ENCODE peak calls at places on chromosome 13, in seven cellular contexts. Q is SK-N-SH, O is fibroblast of lung, C is astrocyte, I is GM23248, X is IMR-90, A is HCT116. V is an unnamed sample.

GRCh38 chr13:93309886-93310520 is 83.4 kb downstream of the GPC6 start:
- DNase-seq in Q (no peak), O (peak), C (peak), I (peak), X (peak), A (no peak), V (peak)

GRCh38 chr13:85093808-85094207 is 705.4 kb downstream of the SLITRK6 start:
- DNase-seq in Q (no peak), O (peak), C (peak), I (no peak), X (no peak), A (peak), V (peak)

GRCh38 chr13:70568571-70568970 is 460.3 kb upstream of the KLHL1 start:
- DNase-seq in Q (peak), O (peak), C (peak), I (peak), X (peak), A (peak), V (peak)

GRCh38 chr13:72820156-72820897 is 38.4 kb downstream of the PIBF1 start:
- DNase-seq in Q (no peak), O (peak), C (peak), I (peak), X (peak), A (no peak), V (peak)

GRCh38 chr13:43270043-43270830 is 246.9 kb downstream of the DNAJC15 start:
- DNase-seq in Q (no peak), O (peak), C (peak), I (no peak), X (peak), A (no peak), V (no peak)

GRCh38 chr13:99307247-99307646 is at the start of gene GPR183:
- DNase-seq in Q (no peak), O (no peak), C (no peak), I (peak), X (peak), A (no peak), V (no peak)

GRCh38 chr13:23129329-23129728 is 51.5 kb upstream of the SGCG start:
- DNase-seq in Q (no peak), O (no peak), C (no peak), I (no peak), X (no peak), A (no peak), V (no peak)

GRCh38 chr13:102145750-102146149 is 256.1 kb downstream of the FGF14 start:
- DNase-seq in Q (peak), O (no peak), C (no peak), I (no peak), X (no peak), A (no peak), V (no peak)

GRCh38 chr13:39876258-39876657 is 220.8 kb downstream of the COG6 start:
- DNase-seq in Q (no peak), O (peak), C (peak), I (peak), X (peak), A (no peak), V (peak)

GRCh38 chr13:91632071-91632470 is 233.7 kb downstream of the GPC5 start:
- DNase-seq in Q (no peak), O (peak), C (peak), I (peak), X (peak), A (no peak), V (no peak)

GRCh38 chr13:113045214-113046007 is 60.2 kb upstream of the F7 start:
- DNase-seq in Q (no peak), O (no peak), C (no peak), I (no peak), X (no peak), A (no peak), V (no peak)

GRCh38 chr13:21435231-21435630 is 23.9 kb downstream of the ZDHHC20 start:
- DNase-seq in Q (no peak), O (no peak), C (no peak), I (no peak), X (no peak), A (no peak), V (no peak)
- H3K9ac ChIP-seq in Q (no peak), O (no peak), C (no peak), I (peak), X (no peak), A (peak), V (no peak)

DNA sequence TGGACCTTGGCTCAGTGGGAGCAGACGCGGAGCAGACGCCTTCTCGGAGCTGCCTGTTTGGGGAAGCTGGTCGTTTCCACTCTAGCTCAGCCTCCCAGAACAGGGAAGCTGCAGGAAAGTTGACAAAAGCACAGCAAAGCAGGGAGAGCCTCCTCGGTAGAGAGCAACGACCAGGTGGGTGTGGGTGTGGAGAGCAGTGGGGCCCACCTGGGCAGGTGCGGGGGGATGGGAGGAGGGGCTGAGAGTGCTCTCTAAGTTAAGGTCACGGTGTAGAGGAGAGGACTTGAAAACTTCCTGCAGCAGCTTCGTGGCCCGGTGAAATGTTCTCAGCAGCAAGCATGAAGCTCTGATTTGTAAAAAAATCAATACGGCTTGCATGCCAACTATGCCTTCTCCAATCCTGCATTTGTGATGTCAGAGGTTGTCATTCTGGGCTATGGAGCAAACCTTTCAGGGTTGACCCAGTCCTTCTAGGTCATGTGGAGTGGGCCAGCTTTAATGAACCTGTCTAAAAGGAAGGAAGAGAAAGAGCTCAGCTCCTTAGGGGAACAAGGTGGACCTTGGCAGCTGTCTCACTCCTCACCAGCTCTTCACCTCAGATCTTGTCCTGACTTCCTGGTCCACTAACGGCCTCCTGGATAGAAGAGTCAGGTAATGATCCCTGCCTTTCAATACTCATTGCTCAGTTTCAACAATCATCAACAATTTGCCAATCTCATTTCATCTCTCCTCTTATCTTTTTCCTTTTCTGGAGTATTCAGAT is 85.8 kb upstream of the UBL3 start:
- DNase-seq in Q (no peak), O (no peak), C (no peak), I (no peak), X (no peak), A (no peak), V (no peak)
- H3K9ac ChIP-seq in Q (no peak), O (no peak), C (no peak), I (no peak), X (no peak), A (no peak), V (no peak)

DNA sequence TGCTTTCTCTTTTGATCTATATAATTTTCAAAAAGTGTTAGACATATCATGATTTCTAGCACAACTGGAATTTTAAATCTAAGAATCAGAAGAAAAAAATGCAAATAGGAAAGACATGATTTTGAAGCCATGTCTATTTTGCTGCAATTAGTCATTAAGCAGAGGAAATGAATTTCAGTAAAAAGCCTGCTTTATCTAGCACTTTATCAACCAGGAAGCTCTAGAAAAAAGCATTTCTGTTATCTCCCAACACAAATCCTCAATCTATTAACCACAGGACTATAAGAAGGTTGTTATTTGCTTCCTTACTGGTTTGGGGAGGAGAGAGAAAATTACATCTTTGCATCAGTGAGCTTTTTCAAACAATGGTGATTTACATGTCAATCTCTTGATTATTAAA is 716.7 kb downstream of the DIAPH3 start:
- DNase-seq in Q (peak), O (no peak), C (no peak), I (no peak), X (no peak), A (no peak), V (no peak)
- H3K9ac ChIP-seq in Q (peak), O (no peak), C (peak), I (no peak), X (no peak), A (no peak), V (no peak)

GRCh38 chr13:77857810-77858209 is 60.8 kb downstream of the EDNRB start:
- DNase-seq in Q (no peak), O (peak), C (peak), I (no peak), X (peak), A (no peak), V (no peak)

GRCh38 chr13:77859450-77859849 is 59.2 kb downstream of the EDNRB start:
- DNase-seq in Q (no peak), O (peak), C (peak), I (peak), X (peak), A (no peak), V (no peak)

GRCh38 chr13:77853701-77854100 is 64.9 kb downstream of the EDNRB start:
- DNase-seq in Q (no peak), O (no peak), C (no peak), I (no peak), X (no peak), A (no peak), V (no peak)
- H3K9ac ChIP-seq in Q (no peak), O (no peak), C (no peak), I (no peak), X (no peak), A (no peak), V (no peak)

GRCh38 chr13:33611016-33611805 is 206.7 kb upstream of the RFC3 start:
- DNase-seq in Q (no peak), O (peak), C (peak), I (no peak), X (peak), A (no peak), V (no peak)
- H3K9ac ChIP-seq in Q (no peak), O (no peak), C (peak), I (no peak), X (peak), A (no peak), V (no peak)

GRCh38 chr13:35014606-35015005 is 72.5 kb downstream of the NBEA start:
- DNase-seq in Q (no peak), O (no peak), C (no peak), I (no peak), X (no peak), A (no peak), V (no peak)
- H3K9ac ChIP-seq in Q (no peak), O (no peak), C (no peak), I (no peak), X (no peak), A (no peak), V (no peak)

DNA sequence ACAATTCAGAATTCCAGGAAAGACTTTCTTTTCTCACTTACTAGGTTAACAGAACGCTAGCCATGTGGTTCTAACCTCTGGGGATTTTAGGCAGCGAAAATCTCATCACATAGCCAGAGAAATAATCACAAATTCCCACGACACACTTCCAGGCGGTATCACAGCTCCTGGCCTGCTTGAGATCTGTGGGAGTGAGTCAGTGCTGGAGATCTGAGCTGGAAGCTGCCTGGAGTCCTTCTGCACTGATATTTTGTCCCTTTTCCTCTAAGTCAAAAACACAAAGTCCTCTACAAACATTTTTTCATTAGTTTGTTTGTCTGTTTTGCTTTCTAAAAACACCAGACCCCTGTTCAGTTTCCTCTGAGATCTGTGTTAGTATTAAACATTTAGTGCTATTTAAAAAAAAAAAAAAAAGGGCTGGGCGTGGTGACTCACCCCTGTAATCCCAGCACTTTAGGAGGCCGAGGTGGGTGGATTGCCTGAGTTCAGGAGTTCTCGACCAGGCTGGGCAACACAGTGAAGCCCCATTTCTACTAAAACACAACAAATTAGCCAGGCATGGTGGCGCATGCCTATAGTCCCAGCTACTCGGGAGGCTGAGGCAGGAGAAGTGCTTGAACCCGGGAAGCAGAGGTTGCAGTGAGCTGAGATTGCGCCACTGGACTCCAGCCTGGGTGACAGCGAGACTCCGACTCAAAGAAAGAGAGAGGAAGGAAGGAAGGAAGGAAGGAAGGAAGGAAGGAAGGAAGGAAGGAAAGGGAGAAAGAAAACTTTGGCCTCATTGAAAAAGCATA is 12.2 kb upstream of the UBE2L5 start:
- DNase-seq in Q (no peak), O (peak), C (peak), I (peak), X (peak), A (no peak), V (peak)
- H3K9ac ChIP-seq in Q (no peak), O (no peak), C (no peak), I (peak), X (no peak), A (no peak), V (no peak)

GRCh38 chr13:27124571-27124970 is 47.0 kb downstream of the USP12 start:
- DNase-seq in Q (no peak), O (no peak), C (no peak), I (no peak), X (no peak), A (no peak), V (no peak)
- H3K9ac ChIP-seq in Q (no peak), O (no peak), C (no peak), I (no peak), X (no peak), A (no peak), V (no peak)

V was measured in mammary epithelial cell.